ENCODE peak calls at places on chromosomes 13 and 19, in four cellular contexts. X, V, K and I are unnamed samples.

GRCh38 chr13:35162420-35162819 is 220.3 kb downstream of the NBEA start:
- DNase-seq in X (no peak), V (no peak), K (no peak), I (no peak)

GRCh38 chr19:51607920-51608562 is 22.2 kb downstream of the SIGLEC5 start:
- DNase-seq in X (peak; percentile 54), V (peak; percentile 70), K (peak; percentile 70), I (peak; percentile 39)

GRCh38 chr19:36436531-36436930 is 18.1 kb upstream of the ZFP82 start:
- DNase-seq in X (no peak), V (no peak), K (no peak), I (no peak)

GRCh38 chr13:44259045-44260042 is 114.3 kb upstream of the SERP2 start:
- DNase-seq in X (no peak), V (peak; percentile 66), K (no peak), I (peak; percentile 46)

GRCh38 chr13:23466144-23467002 is 32.9 kb upstream of the SACS start:
- DNase-seq in X (peak; percentile 73), V (peak; percentile 86), K (peak; percentile 68), I (peak; percentile 72)

GRCh38 chr13:20191902-20192469 is 752 bp downstream of the GJB2 start:
- DNase-seq in X (no peak), V (no peak), K (peak; percentile 48), I (no peak)

GRCh38 chr19:1370579-1371361 is 12.9 kb upstream of the NDUFS7 start:
- DNase-seq in X (no peak), V (no peak), K (no peak), I (no peak)

GRCh38 chr19:33400856-33401682 is 27.6 kb downstream of the CEBPG start:
- DNase-seq in X (no peak), V (no peak), K (peak; percentile 6), I (no peak)

GRCh38 chr19:679418-680286 is 3.5 kb downstream of the FSTL3 start:
- DNase-seq in X (peak; percentile 88), V (peak; percentile 80), K (peak; percentile 67), I (peak; percentile 55)

GRCh38 chr13:99886706-99887105 is 84.9 kb downstream of the ZIC5 start:
- DNase-seq in X (no peak), V (no peak), K (no peak), I (no peak)

GRCh38 chr13:28336193-28336657 is 158.7 kb downstream of the FLT1 start:
- DNase-seq in X (no peak), V (no peak), K (no peak), I (peak; percentile 37)

GRCh38 chr19:46860846-46861690 is at the start of gene ARHGAP35:
- DNase-seq in X (peak; percentile 81), V (no peak), K (peak; percentile 34), I (peak; percentile 30)

GRCh38 chr13:114053026-114053425 is 79.2 kb upstream of the C13orf46 start:
- DNase-seq in X (no peak), V (peak; percentile 79), K (no peak), I (no peak)

GRCh38 chr13:113608967-113609533 is 24.5 kb downstream of the TFDP1 start:
- DNase-seq in X (no peak), V (no peak), K (no peak), I (no peak)

GRCh38 chr19:10760268-10760944 is 42.5 kb downstream of the DNM2 start:
- DNase-seq in X (no peak), V (no peak), K (no peak), I (no peak)

GRCh38 chr19:46460981-46461380 is 10.4 kb downstream of the PNMA8A start:
- DNase-seq in X (no peak), V (no peak), K (no peak), I (no peak)

GRCh38 chr19:7515471-7516226 is at the start of gene ZNF358:
- DNase-seq in X (peak; percentile 76), V (peak; percentile 46), K (peak; percentile 73), I (peak; percentile 61)

GRCh38 chr13:104641309-104641708 is 1575.1 kb upstream of the SLC10A2 start:
- DNase-seq in X (no peak), V (peak; percentile 7), K (no peak), I (no peak)

GRCh38 chr19:30546332-30546731 is 174.1 kb downstream of the ZNF536 start:
- DNase-seq in X (no peak), V (no peak), K (no peak), I (no peak)

GRCh38 chr13:97600438-97601080 is 166.6 kb downstream of the RAP2A start:
- DNase-seq in X (no peak), V (peak; percentile 80), K (no peak), I (no peak)

GRCh38 chr19:7831452-7831851 is 1.4 kb downstream of the EVI5L start:
- DNase-seq in X (peak; percentile 47), V (peak; percentile 34), K (no peak), I (no peak)

GRCh38 chr19:8251025-8251472 is 41.9 kb downstream of the CERS4 start:
- DNase-seq in X (peak; percentile 55), V (peak; percentile 11), K (peak; percentile 85), I (peak; percentile 40)

GRCh38 chr13:48291730-48292129 is 11.8 kb upstream of the RB1 start:
- DNase-seq in X (no peak), V (no peak), K (peak; percentile 19), I (no peak)

GRCh38 chr13:44364601-44365000 is 9.0 kb upstream of the SERP2 start:
- DNase-seq in X (no peak), V (peak; percentile 55), K (no peak), I (no peak)

GRCh38 chr13:80379245-80379644 is 38.3 kb upstream of the SPRY2 start:
- DNase-seq in X (no peak), V (peak; percentile 43), K (no peak), I (no peak)

GRCh38 chr19:13547102-13547501 is 40.8 kb upstream of the CACNA1A start:
- DNase-seq in X (no peak), V (no peak), K (no peak), I (no peak)

GRCh38 chr13:60467098-60467497 is 70.1 kb downstream of the TDRD3 start:
- DNase-seq in X (no peak), V (no peak), K (no peak), I (no peak)

GRCh38 chr13:94620286-94620896 is 18.7 kb downstream of the GPR180 start:
- DNase-seq in X (no peak), V (peak; percentile 41), K (peak; percentile 25), I (no peak)

GRCh38 chr13:110419391-110419791 is 112.3 kb downstream of the COL4A2 start:
- DNase-seq in X (no peak), V (no peak), K (no peak), I (no peak)

GRCh38 chr13:110420626-110421025 is 113.5 kb downstream of the COL4A2 start:
- DNase-seq in X (no peak), V (no peak), K (no peak), I (no peak)

GRCh38 chr13:110419946-110420345 is 112.9 kb downstream of the COL4A2 start:
- DNase-seq in X (no peak), V (no peak), K (no peak), I (no peak)

GRCh38 chr13:110417537-110417908 is 110.4 kb downstream of the COL4A2 start:
- DNase-seq in X (no peak), V (no peak), K (no peak), I (no peak)

DNA sequence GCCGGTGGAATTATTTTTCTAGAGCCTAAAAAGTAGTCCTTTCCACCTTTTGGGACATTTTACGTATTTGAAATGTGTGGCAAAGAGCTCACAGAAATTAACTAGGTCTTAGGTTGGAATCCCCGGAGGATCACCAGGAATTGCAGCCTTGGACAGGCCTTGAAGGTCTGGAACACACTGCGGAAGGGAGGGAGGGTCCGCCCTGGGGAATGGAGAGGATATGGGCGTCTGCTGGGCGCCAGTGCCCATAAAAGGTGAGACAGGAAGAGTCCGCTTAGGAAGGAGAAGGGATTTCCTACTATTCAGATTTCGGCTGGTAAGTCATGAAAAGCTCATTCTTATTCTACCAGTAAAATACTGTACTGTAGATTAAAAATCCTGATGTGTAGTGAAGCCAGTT is 111.9 kb downstream of the COL4A2 start:
- DNase-seq in X (no peak), V (no peak), K (no peak), I (no peak)
- H3K4me1 ChIP-seq in X (peaks cover 6% of the 10 kb centered on the region), V (peaks cover 18% of the 10 kb centered on the region), K (no peaks in the 10 kb centered on the region), I (peaks cover 23% of the 10 kb centered on the region)

DNA sequence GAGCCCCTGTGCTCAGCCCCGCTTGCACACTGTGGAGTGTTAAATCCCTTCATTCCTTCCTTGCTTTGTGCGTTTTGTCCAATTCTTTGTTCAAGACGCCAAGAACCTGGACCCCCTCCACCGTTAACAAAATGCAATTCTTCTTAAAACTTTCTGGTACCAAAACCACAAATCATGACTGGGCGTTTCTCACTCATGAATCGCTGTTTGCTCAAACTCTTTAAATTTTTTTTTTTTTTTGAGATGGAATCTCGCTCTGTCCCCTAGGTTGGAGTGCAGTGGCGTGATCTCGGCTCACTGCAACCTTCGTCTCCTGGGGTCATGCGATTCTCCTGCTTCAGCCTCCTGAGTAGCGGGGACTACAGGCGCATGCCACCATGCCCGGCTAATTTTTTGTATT is 841 bp downstream of the ZNF20 start:
- DNase-seq in X (no peak), V (peak; percentile 8), K (no peak), I (no peak)
- TF ChIP-seq POLR2A in X (no peak), V (no peak), K (no peak), I (no peak)

DNA sequence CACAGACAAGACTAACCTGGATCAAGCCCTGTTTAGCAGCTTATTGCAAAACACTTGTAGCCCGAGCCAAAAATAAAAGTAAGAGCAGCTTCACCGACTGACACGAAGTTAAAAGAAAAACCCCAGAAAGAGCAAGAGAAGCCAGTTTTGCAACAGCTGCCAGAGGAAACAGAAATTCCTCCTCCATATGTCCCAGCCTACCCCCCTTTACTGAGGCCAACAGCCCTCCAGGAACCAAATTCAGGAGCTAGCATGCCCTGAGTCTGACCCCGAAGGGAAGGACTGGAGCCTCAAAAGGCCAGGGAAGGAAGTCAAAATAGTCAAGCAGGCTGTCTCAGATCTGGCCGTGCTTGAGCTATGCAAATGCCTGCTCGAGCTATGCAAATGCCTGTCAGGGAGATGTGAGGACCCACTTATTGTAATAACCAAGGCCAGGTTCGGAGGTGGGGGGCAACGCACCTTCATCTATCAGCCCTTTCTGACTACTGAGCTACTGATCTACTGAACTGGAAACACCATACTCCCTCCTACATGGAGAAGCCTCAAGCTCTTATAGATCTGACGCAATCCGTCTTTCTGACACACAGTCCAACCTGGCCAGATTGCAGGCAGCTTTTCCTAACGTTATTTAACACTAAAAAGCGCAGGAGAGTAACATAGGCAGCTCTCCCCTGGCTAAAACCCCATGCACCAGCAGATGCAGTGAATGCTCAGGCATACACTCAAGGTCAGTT is 6.7 kb downstream of the SIGLEC11 start:
- DNase-seq in X (peak; percentile 70), V (peak; percentile 14), K (no peak), I (peak; percentile 31)
- H3K27ac ChIP-seq in X (peak overlapping the region; percentile 86), V (no peak overlapping the region), K (peak overlapping the region; percentile 90), I (peak overlapping the region; percentile 24)

GRCh38 chr13:21475115-21475514 is 16.0 kb upstream of the ZDHHC20 start:
- DNase-seq in X (no peak), V (no peak), K (no peak), I (no peak)

GRCh38 chr13:21481359-21481758 is 22.3 kb upstream of the ZDHHC20 start:
- DNase-seq in X (no peak), V (no peak), K (no peak), I (no peak)

GRCh38 chr13:21478881-21479808 is 20.0 kb upstream of the ZDHHC20 start:
- DNase-seq in X (no peak), V (peak; percentile 81), K (peak; percentile 35), I (peak; percentile 50)

DNA sequence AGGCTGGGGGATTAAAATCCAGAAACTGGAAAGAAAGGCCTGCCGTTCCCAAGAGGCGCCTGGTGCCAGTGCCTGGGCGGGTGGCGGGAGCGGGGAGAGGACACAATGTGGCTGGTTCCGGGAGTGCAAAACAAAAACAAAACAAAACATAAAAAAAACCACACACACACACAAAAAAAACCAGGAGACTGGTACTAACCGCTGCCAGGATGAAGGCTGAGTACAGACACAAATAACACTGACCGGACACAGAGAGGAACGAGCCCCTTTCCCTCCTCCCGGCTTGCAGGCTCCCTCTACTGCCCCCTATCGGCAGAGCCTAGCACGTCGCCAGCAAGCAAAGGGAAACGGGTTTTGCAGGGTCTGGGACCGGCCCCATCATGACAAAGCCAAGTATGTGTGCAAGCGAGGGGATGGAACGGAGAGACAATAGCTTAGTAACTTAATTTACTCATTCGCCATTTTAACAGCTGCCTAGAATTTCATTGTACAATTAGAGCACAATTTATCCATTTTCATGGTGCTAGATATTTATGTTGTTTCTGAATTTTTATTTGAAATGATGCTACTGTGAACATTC is 17.9 kb upstream of the ZDHHC20 start:
- DNase-seq in X (peak; percentile 74), V (peak; percentile 74), K (peak; percentile 87), I (peak; percentile 67)
- H3K4me1 ChIP-seq in X (peaks cover 2% of the 10 kb centered on the region), V (no peaks in the 10 kb centered on the region), K (peaks cover 10% of the 10 kb centered on the region), I (no peaks in the 10 kb centered on the region)